ENCODE peak calls at places on chromosomes 7 and 10, in six cellular contexts. One of them, this sample, is unnamed.

GRCh38 chr7:44223362-44224114 is 22.8 kb downstream of the YKT6 start:
- DNase-seq in CD8-positive, alpha-beta T cell: no peak
- DNase-seq in cardiac muscle cell: peak
- DNase-seq in CD8-positive, alpha-beta memory T cell: no peak
- DNase-seq in SK-N-SH: peak
- DNase-seq in endothelial cell of umbilical vein: no peak
- DNase-seq in this sample: no peak

GRCh38 chr7:144057954-144058353 is 9.2 kb downstream of the OR2A5 start:
- DNase-seq in CD8-positive, alpha-beta T cell: no peak
- DNase-seq in CD8-positive, alpha-beta memory T cell: no peak
- DNase-seq in SK-N-SH: no peak
- DNase-seq in cardiac muscle cell: no peak
- DNase-seq in endothelial cell of umbilical vein: no peak
- DNase-seq in this sample: no peak

GRCh38 chr7:2045559-2046405 is 187.0 kb downstream of the MAD1L1 start:
- DNase-seq in cardiac muscle cell: no peak
- DNase-seq in SK-N-SH: peak
- DNase-seq in CD8-positive, alpha-beta memory T cell: peak
- DNase-seq in endothelial cell of umbilical vein: no peak
- DNase-seq in CD8-positive, alpha-beta T cell: no peak
- DNase-seq in this sample: no peak

GRCh38 chr7:53387515-53387914 is 352.1 kb downstream of the POM121L12 start:
- DNase-seq in cardiac muscle cell: no peak
- DNase-seq in CD8-positive, alpha-beta memory T cell: no peak
- DNase-seq in CD8-positive, alpha-beta T cell: no peak
- DNase-seq in endothelial cell of umbilical vein: no peak
- DNase-seq in SK-N-SH: no peak
- DNase-seq in this sample: no peak

GRCh38 chr10:76119515-76119914 is 688.1 kb downstream of the LRMDA start:
- DNase-seq in CD8-positive, alpha-beta memory T cell: no peak
- DNase-seq in CD8-positive, alpha-beta T cell: no peak
- DNase-seq in endothelial cell of umbilical vein: no peak
- DNase-seq in SK-N-SH: no peak
- DNase-seq in cardiac muscle cell: no peak
- DNase-seq in this sample: no peak

GRCh38 chr7:122674502-122674901 is 24.4 kb downstream of the RNF133 start:
- DNase-seq in endothelial cell of umbilical vein: peak
- DNase-seq in cardiac muscle cell: no peak
- DNase-seq in SK-N-SH: no peak
- DNase-seq in CD8-positive, alpha-beta T cell: no peak
- DNase-seq in CD8-positive, alpha-beta memory T cell: no peak
- DNase-seq in this sample: no peak

GRCh38 chr7:31443457-31443856 is 70.4 kb upstream of the ITPRID1 start:
- DNase-seq in cardiac muscle cell: peak
- DNase-seq in CD8-positive, alpha-beta T cell: no peak
- DNase-seq in endothelial cell of umbilical vein: peak
- DNase-seq in CD8-positive, alpha-beta memory T cell: no peak
- DNase-seq in SK-N-SH: peak
- DNase-seq in this sample: no peak

GRCh38 chr7:157090485-157091165 is 48.1 kb upstream of the UBE3C start:
- DNase-seq in CD8-positive, alpha-beta memory T cell: no peak
- DNase-seq in endothelial cell of umbilical vein: no peak
- DNase-seq in cardiac muscle cell: no peak
- DNase-seq in CD8-positive, alpha-beta T cell: no peak
- DNase-seq in SK-N-SH: no peak
- DNase-seq in this sample: no peak

GRCh38 chr7:50565977-50566376 is 772 bp upstream of the DDC start:
- DNase-seq in SK-N-SH: no peak
- DNase-seq in CD8-positive, alpha-beta T cell: no peak
- DNase-seq in cardiac muscle cell: no peak
- DNase-seq in CD8-positive, alpha-beta memory T cell: no peak
- DNase-seq in endothelial cell of umbilical vein: no peak
- DNase-seq in this sample: no peak

GRCh38 chr7:87445897-87446296 is 29.6 kb downstream of the ABCB4 start:
- DNase-seq in endothelial cell of umbilical vein: no peak
- DNase-seq in SK-N-SH: no peak
- DNase-seq in CD8-positive, alpha-beta memory T cell: no peak
- DNase-seq in cardiac muscle cell: no peak
- DNase-seq in CD8-positive, alpha-beta T cell: no peak
- DNase-seq in this sample: no peak

GRCh38 chr7:120460928-120461327 is 188.0 kb downstream of the KCND2 start:
- DNase-seq in SK-N-SH: no peak
- DNase-seq in CD8-positive, alpha-beta T cell: no peak
- DNase-seq in CD8-positive, alpha-beta memory T cell: no peak
- DNase-seq in cardiac muscle cell: no peak
- DNase-seq in endothelial cell of umbilical vein: no peak
- DNase-seq in this sample: no peak

GRCh38 chr7:10913457-10913856 is 60.2 kb upstream of the PHF14 start:
- DNase-seq in CD8-positive, alpha-beta memory T cell: no peak
- DNase-seq in SK-N-SH: no peak
- DNase-seq in cardiac muscle cell: no peak
- DNase-seq in CD8-positive, alpha-beta T cell: no peak
- DNase-seq in endothelial cell of umbilical vein: no peak
- DNase-seq in this sample: no peak

GRCh38 chr10:127947206-127947605 is 40.3 kb downstream of the PTPRE start:
- DNase-seq in CD8-positive, alpha-beta memory T cell: no peak
- DNase-seq in SK-N-SH: no peak
- DNase-seq in endothelial cell of umbilical vein: no peak
- DNase-seq in cardiac muscle cell: no peak
- DNase-seq in CD8-positive, alpha-beta T cell: no peak
- DNase-seq in this sample: no peak

GRCh38 chr7:158827411-158828342 is 1.6 kb downstream of the ESYT2 start:
- DNase-seq in cardiac muscle cell: no peak
- DNase-seq in endothelial cell of umbilical vein: peak
- DNase-seq in CD8-positive, alpha-beta memory T cell: no peak
- DNase-seq in CD8-positive, alpha-beta T cell: no peak
- DNase-seq in SK-N-SH: no peak
- DNase-seq in this sample: no peak
- H3K27ac ChIP-seq in cardiac muscle cell: peak
- H3K27ac ChIP-seq in endothelial cell of umbilical vein: peak
- H3K27ac ChIP-seq in CD8-positive, alpha-beta memory T cell: peak
- H3K27ac ChIP-seq in CD8-positive, alpha-beta T cell: peak
- H3K27ac ChIP-seq in SK-N-SH: peak
- H3K27ac ChIP-seq in this sample: peak

GRCh38 chr7:20344396-20344795 is 13.7 kb downstream of the ITGB8 start:
- DNase-seq in CD8-positive, alpha-beta T cell: no peak
- DNase-seq in CD8-positive, alpha-beta memory T cell: no peak
- DNase-seq in SK-N-SH: no peak
- DNase-seq in cardiac muscle cell: no peak
- DNase-seq in endothelial cell of umbilical vein: no peak
- DNase-seq in this sample: no peak
- H3K27ac ChIP-seq in CD8-positive, alpha-beta T cell: no peak
- H3K27ac ChIP-seq in CD8-positive, alpha-beta memory T cell: no peak
- H3K27ac ChIP-seq in SK-N-SH: no peak
- H3K27ac ChIP-seq in cardiac muscle cell: no peak
- H3K27ac ChIP-seq in endothelial cell of umbilical vein: no peak
- H3K27ac ChIP-seq in this sample: peak

DNA sequence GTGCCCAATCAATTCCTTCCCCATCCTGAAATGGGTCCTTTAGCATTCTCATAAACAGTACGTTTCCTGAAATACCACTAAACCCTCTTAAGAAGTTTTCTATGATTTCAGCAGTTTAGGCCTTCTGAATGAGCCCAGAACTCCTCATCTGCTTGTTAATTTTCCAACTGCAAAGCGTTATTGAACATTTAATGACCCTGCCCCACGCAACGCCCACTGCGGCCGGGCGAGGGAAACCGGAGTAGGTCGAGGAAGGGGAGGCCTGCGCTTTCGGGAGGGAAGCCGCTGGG is 608 bp upstream of the UBN2 start:
- DNase-seq in cardiac muscle cell: no peak
- DNase-seq in CD8-positive, alpha-beta T cell: no peak
- DNase-seq in SK-N-SH: no peak
- DNase-seq in endothelial cell of umbilical vein: no peak
- DNase-seq in CD8-positive, alpha-beta memory T cell: no peak
- DNase-seq in this sample: no peak
- H3K27ac ChIP-seq in cardiac muscle cell: peak
- H3K27ac ChIP-seq in CD8-positive, alpha-beta T cell: peak
- H3K27ac ChIP-seq in SK-N-SH: peak
- H3K27ac ChIP-seq in endothelial cell of umbilical vein: peak
- H3K27ac ChIP-seq in CD8-positive, alpha-beta memory T cell: peak
- H3K27ac ChIP-seq in this sample: peak

DNA sequence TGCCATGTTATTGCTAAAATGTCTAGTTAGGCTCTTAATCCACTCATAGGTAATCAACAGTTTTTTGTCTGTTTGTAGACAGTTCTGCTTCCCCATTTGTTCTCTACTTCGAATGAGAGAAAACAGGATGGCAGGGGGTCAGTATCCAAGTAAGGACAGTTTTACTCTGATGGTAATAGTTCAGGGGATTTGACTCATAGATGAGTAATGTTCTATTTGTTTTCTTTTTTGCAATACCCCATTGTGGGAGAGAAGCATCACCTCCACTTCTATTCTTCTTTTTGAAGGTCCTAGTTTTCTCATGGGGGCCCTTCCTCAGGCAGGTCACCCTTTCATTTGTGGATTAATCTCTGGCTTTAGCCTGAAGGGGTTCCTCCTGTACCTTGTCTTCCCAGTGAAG is 13.9 kb downstream of the PCLO start:
- DNase-seq in CD8-positive, alpha-beta memory T cell: no peak
- DNase-seq in SK-N-SH: no peak
- DNase-seq in CD8-positive, alpha-beta T cell: no peak
- DNase-seq in endothelial cell of umbilical vein: peak
- DNase-seq in cardiac muscle cell: no peak
- DNase-seq in this sample: no peak
- H3K27ac ChIP-seq in CD8-positive, alpha-beta memory T cell: no peak
- H3K27ac ChIP-seq in SK-N-SH: no peak
- H3K27ac ChIP-seq in CD8-positive, alpha-beta T cell: no peak
- H3K27ac ChIP-seq in endothelial cell of umbilical vein: peak
- H3K27ac ChIP-seq in cardiac muscle cell: no peak
- H3K27ac ChIP-seq in this sample: no peak

DNA sequence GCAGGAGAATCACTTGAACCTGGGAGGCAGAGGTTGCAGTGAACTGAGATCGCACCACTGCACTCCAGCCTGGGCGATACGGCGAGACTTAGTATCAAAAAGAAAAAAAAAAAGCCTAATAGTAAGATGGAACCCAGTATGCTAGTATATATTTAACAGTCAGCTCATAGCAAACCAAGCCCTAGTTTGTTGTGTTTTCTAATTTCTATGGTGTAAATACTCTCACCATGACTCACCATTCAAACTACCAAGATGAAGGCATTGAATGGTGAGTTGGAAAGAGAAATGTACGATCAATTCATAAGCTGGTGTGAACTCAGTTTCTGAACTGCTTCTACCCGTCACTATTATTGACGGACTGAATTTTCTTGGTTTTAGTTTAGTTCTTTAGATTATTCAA is 173.7 kb upstream of the KAT6B start:
- DNase-seq in CD8-positive, alpha-beta T cell: no peak
- DNase-seq in endothelial cell of umbilical vein: no peak
- DNase-seq in cardiac muscle cell: no peak
- DNase-seq in CD8-positive, alpha-beta memory T cell: no peak
- DNase-seq in SK-N-SH: no peak
- DNase-seq in this sample: no peak
- H3K27ac ChIP-seq in CD8-positive, alpha-beta T cell: no peak
- H3K27ac ChIP-seq in endothelial cell of umbilical vein: no peak
- H3K27ac ChIP-seq in cardiac muscle cell: no peak
- H3K27ac ChIP-seq in CD8-positive, alpha-beta memory T cell: no peak
- H3K27ac ChIP-seq in SK-N-SH: no peak
- H3K27ac ChIP-seq in this sample: no peak

GRCh38 chr7:80133361-80134104 is 1.1 kb upstream of the GNAI1 start:
- DNase-seq in endothelial cell of umbilical vein: peak
- DNase-seq in cardiac muscle cell: no peak
- DNase-seq in CD8-positive, alpha-beta T cell: no peak
- DNase-seq in SK-N-SH: no peak
- DNase-seq in CD8-positive, alpha-beta memory T cell: no peak
- DNase-seq in this sample: no peak
- H3K27ac ChIP-seq in endothelial cell of umbilical vein: no peak
- H3K27ac ChIP-seq in cardiac muscle cell: no peak
- H3K27ac ChIP-seq in CD8-positive, alpha-beta T cell: no peak
- H3K27ac ChIP-seq in SK-N-SH: peak
- H3K27ac ChIP-seq in CD8-positive, alpha-beta memory T cell: no peak
- H3K27ac ChIP-seq in this sample: peak

GRCh38 chr10:14750900-14751575 is 23.7 kb downstream of the FAM107B start:
- DNase-seq in cardiac muscle cell: no peak
- DNase-seq in SK-N-SH: peak
- DNase-seq in CD8-positive, alpha-beta T cell: no peak
- DNase-seq in endothelial cell of umbilical vein: no peak
- DNase-seq in CD8-positive, alpha-beta memory T cell: no peak
- DNase-seq in this sample: no peak
- H3K27ac ChIP-seq in cardiac muscle cell: no peak
- H3K27ac ChIP-seq in SK-N-SH: no peak
- H3K27ac ChIP-seq in CD8-positive, alpha-beta T cell: no peak
- H3K27ac ChIP-seq in endothelial cell of umbilical vein: no peak
- H3K27ac ChIP-seq in CD8-positive, alpha-beta memory T cell: no peak
- H3K27ac ChIP-seq in this sample: no peak

GRCh38 chr10:47406548-47406869 is 22.4 kb upstream of the ZNF488 start:
- DNase-seq in SK-N-SH: no peak
- DNase-seq in CD8-positive, alpha-beta T cell: no peak
- DNase-seq in CD8-positive, alpha-beta memory T cell: no peak
- DNase-seq in cardiac muscle cell: no peak
- DNase-seq in endothelial cell of umbilical vein: no peak
- DNase-seq in this sample: no peak
- H3K27ac ChIP-seq in SK-N-SH: no peak
- H3K27ac ChIP-seq in CD8-positive, alpha-beta T cell: no peak
- H3K27ac ChIP-seq in CD8-positive, alpha-beta memory T cell: no peak
- H3K27ac ChIP-seq in cardiac muscle cell: no peak
- H3K27ac ChIP-seq in endothelial cell of umbilical vein: no peak
- H3K27ac ChIP-seq in this sample: no peak

GRCh38 chr10:129532838-129533237 is 65.8 kb downstream of the MGMT start:
- DNase-seq in cardiac muscle cell: no peak
- DNase-seq in CD8-positive, alpha-beta memory T cell: no peak
- DNase-seq in SK-N-SH: no peak
- DNase-seq in CD8-positive, alpha-beta T cell: no peak
- DNase-seq in endothelial cell of umbilical vein: peak
- DNase-seq in this sample: no peak

GRCh38 chr10:129530486-129531065 is 63.5 kb downstream of the MGMT start:
- DNase-seq in CD8-positive, alpha-beta T cell: no peak
- DNase-seq in endothelial cell of umbilical vein: no peak
- DNase-seq in cardiac muscle cell: no peak
- DNase-seq in SK-N-SH: no peak
- DNase-seq in CD8-positive, alpha-beta memory T cell: no peak
- DNase-seq in this sample: no peak

GRCh38 chr10:129533281-129533680 is 66.2 kb downstream of the MGMT start:
- DNase-seq in endothelial cell of umbilical vein: no peak
- DNase-seq in CD8-positive, alpha-beta T cell: no peak
- DNase-seq in SK-N-SH: no peak
- DNase-seq in cardiac muscle cell: no peak
- DNase-seq in CD8-positive, alpha-beta memory T cell: no peak
- DNase-seq in this sample: no peak

GRCh38 chr10:129531195-129531968 is 64.3 kb downstream of the MGMT start:
- DNase-seq in cardiac muscle cell: peak
- DNase-seq in CD8-positive, alpha-beta T cell: no peak
- DNase-seq in endothelial cell of umbilical vein: no peak
- DNase-seq in CD8-positive, alpha-beta memory T cell: no peak
- DNase-seq in SK-N-SH: no peak
- DNase-seq in this sample: no peak

GRCh38 chr10:129531969-129532660 is 65.1 kb downstream of the MGMT start:
- DNase-seq in cardiac muscle cell: no peak
- DNase-seq in CD8-positive, alpha-beta memory T cell: no peak
- DNase-seq in endothelial cell of umbilical vein: no peak
- DNase-seq in SK-N-SH: no peak
- DNase-seq in CD8-positive, alpha-beta T cell: no peak
- DNase-seq in this sample: no peak
- H3K27ac ChIP-seq in cardiac muscle cell: no peak
- H3K27ac ChIP-seq in CD8-positive, alpha-beta memory T cell: no peak
- H3K27ac ChIP-seq in endothelial cell of umbilical vein: no peak
- H3K27ac ChIP-seq in SK-N-SH: no peak
- H3K27ac ChIP-seq in CD8-positive, alpha-beta T cell: no peak
- H3K27ac ChIP-seq in this sample: no peak

This sample was measured in caudate nucleus.